ENCODE peak calls at places on chromosomes 1 and 21, in four cellular contexts. K is breast epithelium, M is hepatocyte, D is lower lobe of right lung. F is an unnamed sample.

GRCh38 chr1:25697426-25698220 is 81.0 kb downstream of the MAN1C1 start:
- DNase-seq in K (no peak), M (no peak), D (no peak), F (no peak)

GRCh38 chr1:186925881-186926676 is 97.3 kb downstream of the PLA2G4A start:
- DNase-seq in K (no peak), M (no peak), D (no peak), F (no peak)

GRCh38 chr1:163772266-163772665 is 450.5 kb downstream of the NUF2 start:
- DNase-seq in K (no peak), M (no peak), D (no peak), F (no peak)

GRCh38 chr1:161274874-161275273 is 16.3 kb downstream of the PCP4L1 start:
- DNase-seq in K (no peak), M (no peak), D (no peak), F (no peak)

GRCh38 chr1:177966199-177966598 is 3.7 kb downstream of the SEC16B start:
- DNase-seq in K (no peak), M (no peak), D (no peak), F (no peak)

GRCh38 chr21:35475768-35476167 is 426.7 kb upstream of the RUNX1 start:
- DNase-seq in K (no peak), M (no peak), D (no peak), F (no peak)

GRCh38 chr1:31790641-31791091 is 25.2 kb downstream of the SPOCD1 start:
- DNase-seq in K (no peak), M (no peak), D (peak), F (peak)

GRCh38 chr1:1183221-1183747 is 9.6 kb downstream of the TTLL10 start:
- DNase-seq in K (no peak), M (no peak), D (peak), F (peak)

GRCh38 chr1:40064797-40065492 is 24.4 kb downstream of the CAP1 start:
- DNase-seq in K (no peak), M (no peak), D (no peak), F (no peak)

GRCh38 chr1:159781992-159782391 is 1.2 kb downstream of the DUSP23 start:
- DNase-seq in K (no peak), M (no peak), D (no peak), F (no peak)

GRCh38 chr1:217590598-217590997 is 40.3 kb downstream of the GPATCH2 start:
- DNase-seq in K (no peak), M (peak), D (no peak), F (no peak)

GRCh38 chr1:6167391-6168303 is 12.5 kb downstream of the CHD5 start:
- DNase-seq in K (no peak), M (no peak), D (peak), F (peak)
- H3K4me3 ChIP-seq in K (no peak), M (no peak), D (no peak), F (no peak)

GRCh38 chr1:205319081-205320018 is 2.2 kb downstream of the NUAK2 start:
- DNase-seq in K (peak), M (peak), D (peak), F (no peak)
- H3K4me3 ChIP-seq in K (no peak), M (peak), D (peak), F (peak)

GRCh38 chr1:184212649-184213314 is 161.3 kb downstream of the TSEN15 start:
- DNase-seq in K (no peak), M (peak), D (no peak), F (no peak)

GRCh38 chr1:184210048-184210447 is 158.5 kb downstream of the TSEN15 start:
- DNase-seq in K (no peak), M (peak), D (no peak), F (no peak)

GRCh38 chr1:184208622-184209021 is 157.1 kb downstream of the TSEN15 start:
- DNase-seq in K (no peak), M (no peak), D (no peak), F (no peak)

GRCh38 chr1:184214128-184214527 is 162.6 kb downstream of the TSEN15 start:
- DNase-seq in K (no peak), M (no peak), D (peak), F (no peak)

GRCh38 chr1:184210822-184211221 is 159.3 kb downstream of the TSEN15 start:
- DNase-seq in K (no peak), M (no peak), D (no peak), F (no peak)
- H3K4me3 ChIP-seq in K (no peak), M (no peak), D (no peak), F (no peak)

DNA sequence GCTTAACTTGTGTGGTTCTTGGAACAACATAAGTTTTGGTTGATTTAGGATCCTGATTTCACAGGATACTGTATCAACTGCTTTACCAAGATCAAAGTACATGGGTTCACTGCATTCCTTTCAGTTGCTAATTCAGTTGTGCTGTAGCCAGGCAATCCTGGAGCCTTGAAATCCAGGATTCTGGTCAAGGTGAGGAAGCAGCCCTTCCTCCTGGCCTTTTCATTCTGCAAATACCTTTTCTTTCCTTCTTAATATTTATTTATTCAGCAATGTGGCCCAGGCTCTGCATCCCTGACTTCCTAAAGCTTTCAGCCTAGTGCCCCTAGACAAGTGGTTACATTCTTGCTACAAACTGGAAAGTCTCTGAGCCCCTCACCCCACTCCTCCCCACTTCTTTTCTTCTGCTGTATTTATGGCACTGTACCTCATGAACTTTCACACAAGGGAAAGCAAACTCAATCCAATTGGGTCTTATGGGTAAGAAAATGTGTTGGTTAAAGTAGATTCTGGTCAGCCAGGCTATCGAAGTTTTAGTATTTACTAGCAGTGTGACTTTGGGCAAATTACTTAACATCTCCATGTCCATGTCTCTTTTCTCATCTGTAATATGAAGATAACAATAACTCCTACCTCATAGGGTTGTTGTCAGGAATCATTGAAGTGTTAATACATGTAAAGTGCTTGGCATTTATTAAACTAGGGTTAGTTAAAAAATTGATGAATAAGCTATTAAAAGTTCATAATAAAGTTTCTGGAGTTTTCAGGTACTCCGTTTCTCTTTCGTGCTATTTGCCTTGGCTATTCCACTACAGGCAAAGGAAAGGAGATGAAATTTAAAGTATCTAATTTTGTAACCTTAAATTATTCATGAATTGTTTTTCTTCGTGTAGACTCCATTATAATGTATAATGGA is 16.4 kb downstream of the LRRC8D start:
- DNase-seq in K (no peak), M (peak), D (no peak), F (no peak)
- H3K4me3 ChIP-seq in K (no peak), M (no peak), D (no peak), F (no peak)

DNA sequence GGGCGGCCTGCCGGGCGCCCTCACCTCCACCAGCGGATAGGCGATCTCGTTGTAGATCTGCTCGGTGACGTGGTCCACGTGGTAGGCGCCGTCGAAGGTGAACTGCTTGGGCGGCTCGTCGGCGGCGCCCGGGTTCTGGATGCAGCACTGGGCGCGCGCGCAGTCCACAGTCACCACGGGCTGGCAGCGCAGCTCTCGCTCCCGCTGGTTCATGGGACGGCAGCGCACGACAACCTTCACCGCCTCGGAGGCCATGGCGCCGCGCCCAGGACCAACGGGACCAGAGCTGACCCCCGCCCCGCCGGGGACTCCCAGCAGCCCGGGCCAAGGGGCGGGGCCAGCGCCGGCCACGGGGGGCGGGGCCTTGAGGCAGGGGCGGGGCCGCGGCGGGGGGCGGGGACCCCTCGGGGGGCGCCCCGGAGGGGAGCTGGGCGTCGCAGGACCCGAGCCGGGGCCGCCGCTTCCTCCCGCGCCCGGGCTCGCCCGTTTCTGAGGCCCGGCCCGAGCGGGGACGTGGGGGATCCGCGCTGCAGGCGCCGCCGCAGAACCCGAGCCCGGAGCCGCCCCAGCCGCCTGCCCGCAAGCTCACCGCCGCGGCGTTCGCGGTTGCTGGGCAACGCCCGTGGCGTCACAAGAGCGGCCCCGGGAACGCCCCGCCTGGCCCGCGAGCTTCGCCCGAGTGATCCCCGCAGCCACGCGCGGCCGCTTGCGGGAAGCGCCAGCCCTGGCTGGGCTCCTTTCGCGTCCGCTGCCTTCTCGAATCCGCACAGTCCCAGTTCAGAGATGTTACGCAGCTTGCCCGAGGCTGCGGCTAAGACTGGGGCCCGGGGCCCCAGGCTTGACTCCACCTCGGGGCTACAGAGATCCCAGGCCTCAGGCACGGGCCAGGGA is at the start of gene KIF17:
- DNase-seq in K (peak), M (peak), D (peak), F (peak)
- H3K4me3 ChIP-seq in K (peak), M (peak), D (peak), F (peak)

F was measured in RWPE2.